ENCODE peak calls at places on chromosomes 3 and 15, in ten cellular contexts. C is body of pancreas, Q is heart left ventricle, B is Caco-2, F is tibial artery, X is kidney, G is neural progenitor cell, Y is left ventricle myocardium inferior, S is Panc1, V is tibial nerve. Z is an unnamed sample.
A peak's percentile ranks its signal among the peaks of the same experiment; 100 is the strongest.

GRCh38 chr15:60614862-60615771 is 136.2 kb upstream of the ICE2 start:
- DNase-seq in C (peak; percentile 44), Q (no peak), B (peak; percentile 34), F (no peak), X (no peak), G (peak; percentile 59), Y (no peak), S (no peak), V (no peak), Z (no peak)

GRCh38 chr3:169179193-169180122 is 484.1 kb downstream of the MECOM start:
- DNase-seq in C (no peak), Q (no peak), B (no peak), F (no peak), X (no peak), G (peak; percentile 9), Y (no peak), S (no peak), V (no peak), Z (no peak)

GRCh38 chr3:45059132-45059531 is 33.0 kb downstream of the CLEC3B start:
- DNase-seq in C (no peak), Q (no peak), B (no peak), F (no peak), X (no peak), G (no peak), Y (no peak), S (no peak), V (no peak), Z (no peak)

GRCh38 chr3:41464401-41464800 is 265.1 kb downstream of the CTNNB1 start:
- DNase-seq in C (no peak), Q (no peak), B (no peak), F (no peak), X (no peak), G (no peak), Y (no peak), S (no peak), V (no peak), Z (no peak)

GRCh38 chr3:133792171-133792763 is 13.3 kb upstream of the SRPRB start:
- DNase-seq in C (no peak), Q (no peak), B (peak; percentile 39), F (no peak), X (no peak), G (peak; percentile 53), Y (no peak), S (no peak), V (no peak), Z (no peak)

GRCh38 chr3:63654931-63655330 is 2.5 kb downstream of the SNTN start:
- DNase-seq in C (no peak), Q (no peak), B (no peak), F (no peak), X (no peak), G (no peak), Y (no peak), S (no peak), V (no peak), Z (no peak)

GRCh38 chr15:23467110-23467600 is 20.1 kb upstream of the GOLGA6L2 start:
- DNase-seq in C (no peak), Q (no peak), B (peak; percentile 28), F (no peak), X (no peak), G (peak; percentile 6), Y (no peak), S (peak; percentile 18), V (no peak), Z (no peak)

GRCh38 chr3:106485802-106486201 is 617.0 kb upstream of the CBLB start:
- DNase-seq in C (no peak), Q (no peak), B (no peak), F (no peak), X (no peak), G (no peak), Y (no peak), S (no peak), V (no peak), Z (no peak)

GRCh38 chr3:188830955-188831354 is 340.8 kb upstream of the TPRG1 start:
- DNase-seq in C (peak; percentile 26), Q (no peak), B (no peak), F (no peak), X (no peak), G (no peak), Y (no peak), S (no peak), V (no peak), Z (no peak)
- TF ChIP-seq CTCF in C (no peak), Q (no peak), B (no peak), F (no peak), X (no peak), G (peak; percentile 45), Y (peak; percentile 22), S (peak; percentile 63), V (no peak), Z (peak; percentile 24)

GRCh38 chr3:43022111-43022510 is 43.0 kb downstream of the GASK1A start:
- DNase-seq in C (no peak), Q (peak; percentile 8), B (no peak), F (no peak), X (no peak), G (no peak), Y (no peak), S (no peak), V (no peak), Z (no peak)

GRCh38 chr3:43024183-43024865 is 45.2 kb downstream of the GASK1A start:
- DNase-seq in C (no peak), Q (no peak), B (no peak), F (no peak), X (no peak), G (no peak), Y (no peak), S (no peak), V (no peak), Z (no peak)

GRCh38 chr3:43025423-43025822 is 46.3 kb downstream of the GASK1A start:
- DNase-seq in C (no peak), Q (no peak), B (no peak), F (no peak), X (no peak), G (peak; percentile 52), Y (no peak), S (no peak), V (no peak), Z (no peak)

GRCh38 chr3:43023766-43024165 is 44.7 kb downstream of the GASK1A start:
- DNase-seq in C (no peak), Q (no peak), B (no peak), F (no peak), X (no peak), G (no peak), Y (no peak), S (no peak), V (no peak), Z (no peak)

GRCh38 chr3:43023066-43023465 is 44.0 kb downstream of the GASK1A start:
- DNase-seq in C (no peak), Q (no peak), B (no peak), F (no peak), X (no peak), G (no peak), Y (no peak), S (no peak), V (no peak), Z (no peak)
- H3K4me3 ChIP-seq in C (no peak overlapping the region), Q (no peak overlapping the region), B (no peak overlapping the region), F (no peak overlapping the region), X (no peak overlapping the region), G (no peak overlapping the region), Y (no peak overlapping the region), S (no peak overlapping the region), V (no peak overlapping the region), Z (no peak overlapping the region)

GRCh38 chr3:156818890-156819289 is 7.3 kb upstream of the LEKR1 start:
- DNase-seq in C (no peak), Q (no peak), B (peak; percentile 30), F (no peak), X (no peak), G (no peak), Y (no peak), S (no peak), V (no peak), Z (no peak)

GRCh38 chr3:156817931-156818765 is 8.0 kb upstream of the LEKR1 start:
- DNase-seq in C (no peak), Q (no peak), B (peak; percentile 15), F (no peak), X (no peak), G (no peak), Y (no peak), S (no peak), V (no peak), Z (no peak)

GRCh38 chr3:156820687-156821070 is 5.5 kb upstream of the LEKR1 start:
- DNase-seq in C (no peak), Q (no peak), B (no peak), F (no peak), X (no peak), G (no peak), Y (no peak), S (no peak), V (no peak), Z (no peak)

GRCh38 chr3:156816794-156817741 is 9.1 kb upstream of the LEKR1 start:
- DNase-seq in C (peak; percentile 91), Q (peak; percentile 83), B (peak; percentile 96), F (peak; percentile 84), X (peak; percentile 94), G (peak; percentile 96), Y (peak; percentile 87), S (peak; percentile 83), V (peak; percentile 69), Z (peak; percentile 96)

DNA sequence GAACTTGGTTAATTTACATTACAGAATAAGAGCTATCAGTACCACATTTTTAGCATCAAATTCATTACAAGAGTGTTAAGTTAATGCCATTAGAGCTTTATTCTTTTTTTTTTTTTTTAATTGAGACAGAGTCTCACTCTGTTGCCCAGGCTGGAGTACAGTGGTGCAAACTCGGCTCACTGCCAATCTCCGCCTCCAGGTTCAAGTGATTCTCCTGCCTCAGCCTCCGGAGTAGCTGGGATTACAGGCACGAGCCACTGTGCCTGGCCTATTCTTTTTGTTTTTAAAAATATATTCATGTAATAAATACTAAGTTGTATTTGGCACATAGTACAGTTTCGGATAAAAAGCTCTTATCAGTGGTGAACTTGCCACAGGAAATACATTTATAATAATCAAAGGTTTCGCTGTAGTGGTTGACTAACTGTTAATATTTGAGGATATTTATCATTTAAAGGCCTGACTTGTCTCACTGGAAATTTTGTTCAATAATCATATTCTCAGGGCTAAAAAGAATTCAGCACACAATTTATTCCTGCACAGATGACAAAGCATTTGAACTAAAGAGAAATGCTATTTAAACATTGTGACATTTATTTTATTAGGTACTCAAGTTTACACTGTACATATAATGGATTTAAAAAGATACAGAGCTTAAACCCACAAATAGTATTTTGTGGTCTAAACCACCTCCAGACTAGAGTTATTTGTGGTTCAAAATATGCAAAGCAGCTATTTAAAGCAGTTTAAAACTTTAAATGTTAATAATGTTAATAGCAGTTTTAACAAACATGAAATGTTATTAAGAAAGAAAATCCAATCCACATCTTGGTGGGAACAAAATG is 6.1 kb upstream of the LEKR1 start:
- DNase-seq in C (no peak), Q (no peak), B (no peak), F (no peak), X (no peak), G (no peak), Y (no peak), S (no peak), V (no peak), Z (no peak)
- H3K4me1 ChIP-seq in C (peaks cover 34% of the 10 kb centered on the region), Q (no peaks in the 10 kb centered on the region), B (peaks cover 37% of the 10 kb centered on the region), F (no peaks in the 10 kb centered on the region), X (no peaks in the 10 kb centered on the region), G (no peaks in the 10 kb centered on the region), Y (peaks cover 27% of the 10 kb centered on the region), S (peaks cover 27% of the 10 kb centered on the region), V (peaks cover 6% of the 10 kb centered on the region), Z (peaks cover 20% of the 10 kb centered on the region)

DNA sequence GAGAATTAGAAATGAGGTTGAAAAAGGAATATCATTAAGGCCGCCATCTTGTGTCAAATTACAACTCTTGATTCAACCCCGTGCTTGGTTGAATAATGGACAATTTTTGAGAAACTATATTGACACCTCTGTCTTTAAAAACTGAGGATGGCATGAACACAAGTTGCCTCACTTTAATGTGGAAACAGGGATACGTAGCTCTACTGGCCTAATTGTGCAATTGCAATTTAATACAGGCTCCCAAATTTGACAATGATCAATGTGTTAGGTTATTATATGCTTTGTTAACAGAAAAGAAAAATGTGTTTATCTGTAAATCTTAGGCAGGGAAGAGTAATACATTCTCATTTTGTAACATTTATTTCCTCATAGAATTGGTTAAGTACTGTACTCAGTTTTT is 77.1 kb upstream of the MCTP2 start:
- DNase-seq in C (no peak), Q (no peak), B (no peak), F (no peak), X (no peak), G (no peak), Y (no peak), S (no peak), V (no peak), Z (no peak)
- TF ChIP-seq CTCF in C (no peak), Q (no peak), B (no peak), F (no peak), X (no peak), G (peak; percentile 29), Y (no peak), S (no peak), V (no peak), Z (no peak)

Z was measured in upper lobe of right lung.